ENCODE peak calls at places on chromosomes 16 and 17, in four cellular contexts. H, C, O and A are unnamed samples.

GRCh38 chr17:17533901-17534441 is 37.8 kb upstream of the RASD1 start:
- DNase-seq in H (no peak), C (no peak), O (no peak), A (no peak)

GRCh38 chr16:75264999-75265910 is 13.8 kb upstream of the BCAR1 start:
- DNase-seq in H (peak; percentile 58), C (peak; percentile 41), O (no peak), A (no peak)

GRCh38 chr16:24255446-24256352 is at the start of gene CACNG3:
- DNase-seq in H (peak; percentile 8), C (peak; percentile 75), O (peak; percentile 88), A (no peak)

GRCh38 chr17:35189291-35189690 is 4.9 kb downstream of the SLC35G3 start:
- DNase-seq in H (no peak), C (no peak), O (no peak), A (peak; percentile 27)

GRCh38 chr16:83878838-83879237 is 20.1 kb upstream of the MLYCD start:
- DNase-seq in H (no peak), C (no peak), O (no peak), A (peak; percentile 33)

GRCh38 chr17:16931318-16932060 is 40.4 kb downstream of the TNFRSF13B start:
- DNase-seq in H (no peak), C (no peak), O (no peak), A (no peak)

GRCh38 chr17:78534492-78535284 is 42.5 kb downstream of the DNAH17 start:
- DNase-seq in H (no peak), C (no peak), O (no peak), A (no peak)

GRCh38 chr16:66494916-66495315 is 55.0 kb downstream of the TK2 start:
- DNase-seq in H (no peak), C (no peak), O (no peak), A (no peak)

GRCh38 chr17:42759982-42760651 is 910 bp upstream of the RAMP2 start:
- DNase-seq in H (no peak), C (no peak), O (no peak), A (no peak)

GRCh38 chr16:27450836-27451341 is 48.9 kb downstream of the IL21R start:
- DNase-seq in H (no peak), C (no peak), O (no peak), A (no peak)

GRCh38 chr16:85315871-85316270 is 203.6 kb upstream of the CIBAR2 start:
- DNase-seq in H (no peak), C (no peak), O (no peak), A (no peak)

GRCh38 chr16:16001856-16002255 is 52.4 kb downstream of the ABCC1 start:
- DNase-seq in H (no peak), C (no peak), O (no peak), A (no peak)

GRCh38 chr16:89547291-89547690 is 13.2 kb upstream of the RPL13 start:
- DNase-seq in H (no peak), C (no peak), O (no peak), A (no peak)

GRCh38 chr16:84298376-84298899 is 3.8 kb downstream of the WFDC1 start:
- DNase-seq in H (no peak), C (no peak), O (no peak), A (no peak)

GRCh38 chr16:68267612-68268405 is 3.5 kb downstream of the SLC7A6 start:
- DNase-seq in H (no peak), C (no peak), O (no peak), A (no peak)

GRCh38 chr16:89785523-89786155 is 30.8 kb downstream of the FANCA start:
- DNase-seq in H (no peak), C (no peak), O (no peak), A (no peak)

GRCh38 chr16:9797306-9797705 is 384.9 kb downstream of the GRIN2A start:
- DNase-seq in H (no peak), C (no peak), O (no peak), A (peak; percentile 66)

GRCh38 chr17:42814633-42815399 is 9.3 kb downstream of the BECN1 start:
- DNase-seq in H (no peak), C (no peak), O (no peak), A (peak; percentile 90)

GRCh38 chr16:57260294-57260929 is 15.4 kb downstream of the ARL2BP start:
- DNase-seq in H (no peak), C (no peak), O (peak; percentile 15), A (peak; percentile 32)

GRCh38 chr17:51487947-51488346 is 227.6 kb downstream of the UTP18 start:
- DNase-seq in H (peak; percentile 31), C (peak; percentile 58), O (peak; percentile 38), A (no peak)

GRCh38 chr17:62963296-62963695 is 2.7 kb upstream of the TANC2 start:
- DNase-seq in H (no peak), C (no peak), O (no peak), A (peak; percentile 57)